ENCODE peak calls at places on chromosomes 3 and 15, in six cellular contexts. S is esophagus squamous epithelium, N is GM23338, I is cardiac fibroblast, W is cardiac muscle cell, R is PC-9. A is an unnamed sample.

GRCh38 chr3:122793568-122794416 is at the start of gene HSPBAP1:
- DNase-seq in S (no peak), N (peak; percentile 98), I (peak; percentile 92), W (peak; percentile 92), R (peak; percentile 88), A (peak; percentile 92)

GRCh38 chr3:175486255-175486654 is 627.1 kb downstream of the NAALADL2 start:
- DNase-seq in S (no peak), N (no peak), I (no peak), W (no peak), R (no peak), A (no peak)

GRCh38 chr3:54547846-54548245 is 380.0 kb downstream of the LRTM1 start:
- DNase-seq in S (no peak), N (no peak), I (no peak), W (peak; percentile 70), R (no peak), A (no peak)

GRCh38 chr3:100149130-100149529 is 34.8 kb upstream of the FILIP1L start:
- DNase-seq in S (no peak), N (no peak), I (no peak), W (no peak), R (no peak), A (no peak)

GRCh38 chr3:66442254-66443249 is 58.3 kb downstream of the LRIG1 start:
- DNase-seq in S (no peak), N (peak; percentile 94), I (peak; percentile 84), W (peak; percentile 70), R (no peak), A (no peak)

GRCh38 chr3:185152433-185153169 is at the start of gene C3orf70:
- DNase-seq in S (no peak), N (peak; percentile 73), I (peak; percentile 40), W (peak; percentile 54), R (peak; percentile 26), A (peak; percentile 16)

GRCh38 chr3:31274406-31275024 is 258.2 kb upstream of the STT3B start:
- DNase-seq in S (no peak), N (no peak), I (peak; percentile 73), W (no peak), R (no peak), A (no peak)

GRCh38 chr3:41836360-41837134 is 125.4 kb downstream of the ULK4 start:
- DNase-seq in S (no peak), N (no peak), I (no peak), W (no peak), R (no peak), A (no peak)

GRCh38 chr15:80605591-80606150 is 89.4 kb upstream of the ABHD17C start:
- DNase-seq in S (no peak), N (no peak), I (no peak), W (no peak), R (no peak), A (no peak)

GRCh38 chr3:136343873-136344281 is 93.7 kb downstream of the PCCB start:
- DNase-seq in S (no peak), N (no peak), I (peak; percentile 96), W (peak; percentile 72), R (peak; percentile 80), A (no peak)

GRCh38 chr15:96583671-96584070 is 253.2 kb downstream of the NR2F2 start:
- DNase-seq in S (no peak), N (no peak), I (peak; percentile 6), W (no peak), R (no peak), A (no peak)

DNA sequence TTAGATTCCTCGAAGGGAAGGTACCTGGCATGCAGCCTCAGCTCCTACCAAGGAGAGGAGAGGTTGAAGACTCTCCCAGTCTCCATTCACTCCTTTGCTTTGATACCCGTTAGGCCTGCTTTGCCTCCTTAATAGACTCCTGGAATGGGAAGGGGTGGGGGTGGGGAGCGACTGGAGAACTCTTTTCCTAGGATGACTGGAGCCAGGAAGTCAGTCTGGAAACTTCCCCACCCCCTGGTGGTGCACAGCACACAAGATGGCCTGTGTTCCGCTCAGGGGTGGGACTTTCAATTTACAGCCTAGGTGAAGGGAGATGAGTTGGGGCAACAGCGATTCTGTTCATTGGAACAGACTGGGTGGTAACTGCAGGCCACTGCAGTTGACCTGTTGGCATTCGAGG is 21.4 kb upstream of the CELF6 start:
- DNase-seq in S (no peak), N (peak; percentile 93), I (peak; percentile 14), W (peak; percentile 63), R (no peak), A (no peak)
- TF ChIP-seq CTCF in S (no peak), N (peak; percentile 62), I (no peak), W (peak; percentile 26), R (peak; percentile 32), A (no peak)

GRCh38 chr3:4311496-4311895 is 8.3 kb downstream of the SETMAR start:
- DNase-seq in S (no peak), N (no peak), I (no peak), W (peak; percentile 7), R (no peak), A (no peak)

GRCh38 chr3:4313606-4314308 is 10.6 kb downstream of the SETMAR start:
- DNase-seq in S (no peak), N (no peak), I (no peak), W (no peak), R (no peak), A (no peak)

GRCh38 chr3:4309476-4310121 is 6.4 kb downstream of the SETMAR start:
- DNase-seq in S (no peak), N (no peak), I (no peak), W (no peak), R (no peak), A (no peak)

GRCh38 chr3:4310971-4311370 is 7.8 kb downstream of the SETMAR start:
- DNase-seq in S (no peak), N (no peak), I (no peak), W (no peak), R (no peak), A (no peak)

DNA sequence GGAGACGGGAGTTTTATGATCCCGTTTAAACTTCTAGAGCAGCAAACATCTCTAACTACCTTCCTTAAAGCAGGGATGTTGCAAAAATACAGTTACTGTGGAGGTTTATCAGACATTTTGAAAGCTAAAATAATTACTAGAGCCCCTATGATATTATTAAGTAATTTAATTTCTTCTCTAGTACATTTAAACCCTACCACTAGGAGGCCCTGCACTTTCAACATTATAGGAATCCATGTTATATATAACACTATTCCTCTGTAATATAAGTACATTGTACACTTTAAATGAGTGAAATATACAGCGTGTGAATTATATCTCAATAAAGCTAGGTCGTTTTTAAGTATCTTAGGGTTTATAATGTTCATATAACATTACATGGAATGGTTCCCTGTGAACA is 11.5 kb downstream of the SETMAR start:
- DNase-seq in S (no peak), N (no peak), I (peak; percentile 26), W (no peak), R (no peak), A (no peak)
- TF ChIP-seq CTCF in S (no peak), N (peak; percentile 70), I (peak; percentile 40), W (peak; percentile 46), R (peak; percentile 55), A (peak; percentile 28)

GRCh38 chr3:4271834-4272233 is 31.3 kb upstream of the SETMAR start:
- DNase-seq in S (no peak), N (peak; percentile 80), I (peak; percentile 52), W (no peak), R (no peak), A (no peak)
- TF ChIP-seq CTCF in S (peak; percentile 26), N (peak; percentile 83), I (peak; percentile 33), W (no peak), R (peak; percentile 68), A (peak; percentile 30)

GRCh38 chr3:188832961-188833615 is 338.7 kb upstream of the TPRG1 start:
- DNase-seq in S (no peak), N (peak; percentile 48), I (peak; percentile 59), W (no peak), R (no peak), A (no peak)
- TF ChIP-seq CTCF in S (no peak), N (no peak), I (no peak), W (no peak), R (no peak), A (no peak)

DNA sequence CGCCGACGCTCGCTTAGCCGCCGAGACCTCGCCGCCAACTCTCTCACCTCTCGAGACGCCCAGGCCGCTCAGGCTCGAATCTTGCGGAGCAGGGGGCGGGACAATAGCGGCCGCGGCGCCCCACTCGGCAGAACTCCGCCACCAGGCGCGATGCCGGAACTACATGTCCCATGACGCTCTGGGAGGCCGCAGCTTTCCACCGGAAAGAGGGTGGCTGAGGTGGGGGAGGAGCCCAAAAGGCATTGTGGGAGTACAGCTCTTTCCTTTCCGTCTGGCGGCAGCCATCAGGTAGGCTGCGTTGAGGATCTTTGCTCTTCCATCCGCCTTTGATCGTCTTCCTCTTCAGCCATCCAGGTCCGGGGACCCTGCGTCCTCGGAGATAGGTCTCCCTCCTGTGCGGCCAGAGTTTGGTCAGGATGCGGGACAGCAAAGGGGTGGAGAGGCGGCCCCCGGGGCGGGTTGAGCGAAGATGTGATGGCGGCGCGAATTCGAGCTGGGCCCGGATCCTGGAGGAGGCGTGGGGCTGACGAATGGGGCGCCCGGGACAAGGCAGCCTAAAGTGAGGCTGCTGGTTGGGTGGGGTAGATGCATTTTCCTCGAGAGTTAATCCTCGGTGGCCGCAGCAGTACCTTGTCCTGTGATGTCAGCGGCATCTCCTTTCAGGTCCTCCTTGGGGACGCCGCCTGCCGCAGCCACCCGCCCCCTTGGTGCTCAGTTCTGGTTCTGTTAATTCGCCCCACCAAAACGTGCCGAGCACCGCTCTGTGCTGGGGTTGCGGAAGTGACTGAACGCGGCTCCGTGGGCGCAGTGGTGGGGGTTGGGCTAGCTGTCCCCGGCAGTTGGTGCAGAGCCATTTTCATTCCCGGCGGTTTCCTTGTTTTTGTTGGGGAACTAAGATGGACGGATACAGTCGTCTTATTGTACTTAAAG is at the start of the genes NKIRAS1 and RPL15:
- DNase-seq in S (peak; percentile 85), N (peak; percentile 99), I (peak; percentile 98), W (peak; percentile 98), R (peak; percentile 95), A (peak; percentile 94)
- TF ChIP-seq CTCF in S (peak; percentile 72), N (no peak), I (peak; percentile 53), W (peak; percentile 48), R (peak; percentile 61), A (no peak)